ENCODE peak calls at places on chromosomes 13 and 19, in five cellular contexts. One of them, this sample, is unnamed.

GRCh38 chr13:108967371-108967770 is 338.0 kb downstream of the MYO16 start:
- DNase-seq in Right ventricle myocardium superior: no peak
- DNase-seq in HAP-1: no peak
- DNase-seq in ovary: no peak
- DNase-seq in naive thymus-derived CD8-positive, alpha-beta T cell: no peak
- DNase-seq in this sample: no peak

GRCh38 chr13:67299072-67299635 is 69.0 kb upstream of the PCDH9 start:
- DNase-seq in Right ventricle myocardium superior: no peak
- DNase-seq in HAP-1: no peak
- DNase-seq in ovary: no peak
- DNase-seq in naive thymus-derived CD8-positive, alpha-beta T cell: no peak
- DNase-seq in this sample: no peak

GRCh38 chr19:18999896-19000620 is 33.3 kb downstream of the SUGP2 start:
- DNase-seq in Right ventricle myocardium superior: peak
- DNase-seq in HAP-1: no peak
- DNase-seq in ovary: no peak
- DNase-seq in naive thymus-derived CD8-positive, alpha-beta T cell: no peak
- DNase-seq in this sample: no peak

GRCh38 chr19:7303470-7303869 is 9.3 kb upstream of the INSR start:
- DNase-seq in Right ventricle myocardium superior: no peak
- DNase-seq in HAP-1: no peak
- DNase-seq in ovary: no peak
- DNase-seq in naive thymus-derived CD8-positive, alpha-beta T cell: no peak
- DNase-seq in this sample: no peak

GRCh38 chr13:31073859-31074718 is 87.6 kb downstream of the HSPH1 start:
- DNase-seq in Right ventricle myocardium superior: no peak
- DNase-seq in HAP-1: peak
- DNase-seq in ovary: no peak
- DNase-seq in naive thymus-derived CD8-positive, alpha-beta T cell: no peak
- DNase-seq in this sample: peak

GRCh38 chr19:35044317-35045117 is 3.0 kb downstream of the HPN start:
- DNase-seq in Right ventricle myocardium superior: peak
- DNase-seq in HAP-1: peak
- DNase-seq in ovary: no peak
- DNase-seq in naive thymus-derived CD8-positive, alpha-beta T cell: peak
- DNase-seq in this sample: peak

GRCh38 chr13:100088648-100089601 is at the start of gene PCCA:
- DNase-seq in Right ventricle myocardium superior: peak
- DNase-seq in HAP-1: peak
- DNase-seq in ovary: peak
- DNase-seq in naive thymus-derived CD8-positive, alpha-beta T cell: peak
- DNase-seq in this sample: peak

GRCh38 chr19:31356587-31357314 is 7.5 kb upstream of the TSHZ3 start:
- DNase-seq in Right ventricle myocardium superior: peak
- DNase-seq in HAP-1: peak
- DNase-seq in ovary: no peak
- DNase-seq in naive thymus-derived CD8-positive, alpha-beta T cell: peak
- DNase-seq in this sample: no peak

GRCh38 chr19:40090256-40091204 is at the start of gene ZNF780A:
- DNase-seq in Right ventricle myocardium superior: peak
- DNase-seq in HAP-1: peak
- DNase-seq in ovary: peak
- DNase-seq in naive thymus-derived CD8-positive, alpha-beta T cell: peak
- DNase-seq in this sample: peak

GRCh38 chr13:36130542-36131214 is 504 bp downstream of the DCLK1 start:
- DNase-seq in Right ventricle myocardium superior: peak
- DNase-seq in HAP-1: peak
- DNase-seq in ovary: peak
- DNase-seq in naive thymus-derived CD8-positive, alpha-beta T cell: no peak
- DNase-seq in this sample: no peak

GRCh38 chr13:109545964-109546363 is 240.4 kb downstream of the IRS2 start:
- DNase-seq in Right ventricle myocardium superior: no peak
- DNase-seq in HAP-1: no peak
- DNase-seq in ovary: no peak
- DNase-seq in naive thymus-derived CD8-positive, alpha-beta T cell: no peak
- DNase-seq in this sample: no peak

GRCh38 chr19:17950310-17951150 is 16.4 kb upstream of the KCNN1 start:
- DNase-seq in Right ventricle myocardium superior: no peak
- DNase-seq in HAP-1: peak
- DNase-seq in ovary: peak
- DNase-seq in naive thymus-derived CD8-positive, alpha-beta T cell: no peak
- DNase-seq in this sample: no peak

GRCh38 chr19:7751157-7751783 is 3.9 kb upstream of the CD209 start:
- DNase-seq in Right ventricle myocardium superior: no peak
- DNase-seq in HAP-1: no peak
- DNase-seq in ovary: no peak
- DNase-seq in naive thymus-derived CD8-positive, alpha-beta T cell: no peak
- DNase-seq in this sample: no peak

GRCh38 chr13:35179920-35180663 is 238.0 kb downstream of the NBEA start:
- DNase-seq in Right ventricle myocardium superior: no peak
- DNase-seq in HAP-1: no peak
- DNase-seq in ovary: no peak
- DNase-seq in naive thymus-derived CD8-positive, alpha-beta T cell: no peak
- DNase-seq in this sample: no peak

GRCh38 chr19:33578697-33579096 is 43.1 kb upstream of the CHST8 start:
- DNase-seq in Right ventricle myocardium superior: no peak
- DNase-seq in HAP-1: no peak
- DNase-seq in ovary: no peak
- DNase-seq in naive thymus-derived CD8-positive, alpha-beta T cell: no peak
- DNase-seq in this sample: no peak

GRCh38 chr13:37097008-37097579 is 8.4 kb downstream of the CSNK1A1L start:
- DNase-seq in Right ventricle myocardium superior: no peak
- DNase-seq in HAP-1: no peak
- DNase-seq in ovary: no peak
- DNase-seq in naive thymus-derived CD8-positive, alpha-beta T cell: no peak
- DNase-seq in this sample: no peak

GRCh38 chr19:56106993-56107392 is 14.1 kb downstream of the ZNF787 start:
- DNase-seq in Right ventricle myocardium superior: peak
- DNase-seq in HAP-1: no peak
- DNase-seq in ovary: no peak
- DNase-seq in naive thymus-derived CD8-positive, alpha-beta T cell: no peak
- DNase-seq in this sample: no peak

GRCh38 chr13:44578064-44578394 is 1.9 kb upstream of the TSC22D1 start:
- DNase-seq in Right ventricle myocardium superior: no peak
- DNase-seq in HAP-1: peak
- DNase-seq in ovary: no peak
- DNase-seq in naive thymus-derived CD8-positive, alpha-beta T cell: no peak
- DNase-seq in this sample: no peak